ENCODE peak calls at places on chromosomes 3 and 15, in ten cellular contexts. P is foreskin fibroblast, T is AG10803, Z is thyroid gland, E is right atrium auricular region, Q is endothelial cell, W is GM04503, U is GM13977, N is adipocyte, G is H54. R is an unnamed sample.

GRCh38 chr3:40382617-40382979 is 4.4 kb upstream of the ENTPD3 start:
- DNase-seq in P (peak), T (no peak), Z (no peak), E (no peak), Q (no peak), W (no peak), U (no peak), N (no peak), G (peak), R (no peak)

GRCh38 chr3:124783696-124784095 is 53.4 kb downstream of the UMPS start:
- DNase-seq in P (no peak), T (peak), Z (no peak), E (no peak), Q (no peak), W (no peak), U (no peak), N (no peak), G (no peak), R (no peak)

GRCh38 chr15:92840149-92840548 is 60.0 kb upstream of the CHD2 start:
- DNase-seq in P (no peak), T (no peak), Z (peak), E (no peak), Q (no peak), W (no peak), U (no peak), N (no peak), G (no peak), R (no peak)

GRCh38 chr3:13707456-13707855 is 158.5 kb downstream of the FBLN2 start:
- DNase-seq in P (no peak), T (no peak), Z (no peak), E (no peak), Q (peak), W (no peak), U (no peak), N (no peak), G (no peak), R (no peak)

GRCh38 chr3:197023998-197024651 is 5.5 kb downstream of the MELTF start:
- DNase-seq in P (no peak), T (no peak), Z (no peak), E (peak), Q (no peak), W (no peak), U (no peak), N (no peak), G (no peak), R (no peak)

GRCh38 chr3:85498177-85498576 is 539.4 kb downstream of the CADM2 start:
- DNase-seq in P (no peak), T (no peak), Z (no peak), E (no peak), Q (no peak), W (no peak), U (no peak), N (no peak), G (no peak), R (no peak)

GRCh38 chr3:29100292-29100691 is 180.6 kb upstream of the RBMS3 start:
- DNase-seq in P (no peak), T (no peak), Z (no peak), E (no peak), Q (no peak), W (no peak), U (no peak), N (no peak), G (no peak), R (no peak)

GRCh38 chr3:184235381-184236032 is 6.1 kb downstream of the VWA5B2 start:
- DNase-seq in P (no peak), T (no peak), Z (no peak), E (no peak), Q (no peak), W (no peak), U (no peak), N (no peak), G (no peak), R (no peak)

GRCh38 chr3:184523825-184524615 is 37.6 kb upstream of the EPHB3 start:
- DNase-seq in P (peak), T (peak), Z (peak), E (peak), Q (no peak), W (no peak), U (no peak), N (peak), G (peak), R (no peak)

GRCh38 chr3:197088370-197088769 is 58.8 kb upstream of the MELTF start:
- DNase-seq in P (no peak), T (no peak), Z (no peak), E (no peak), Q (no peak), W (no peak), U (no peak), N (no peak), G (no peak), R (no peak)